ENCODE peak calls at places on chromosomes 11 and 22, in five cellular contexts. U is GF-D8, G is prostate gland, P is erythroblast, D is dorsolateral prefrontal cortex. Q is an unnamed sample.

GRCh38 chr11:113862430-113862829 is 12.9 kb downstream of the USP28 start:
- DNase-seq in U (no peak), P (no peak), D (no peak), G (no peak), Q (no peak)

GRCh38 chr11:69939551-69940245 is 120.5 kb upstream of the FGF3 start:
- DNase-seq in P (no peak), D (no peak), U (no peak), G (no peak), Q (peak; percentile 76)

GRCh38 chr22:25346859-25347751 is 127.7 kb downstream of the CRYBB2 start:
- DNase-seq in U (no peak), P (no peak), G (no peak), D (no peak), Q (no peak)

GRCh38 chr22:45470871-45471270 is 31.8 kb upstream of the FBLN1 start:
- DNase-seq in D (no peak), P (no peak), U (no peak), G (no peak), Q (no peak)

GRCh38 chr22:35074583-35074982 is 8.6 kb downstream of the ISX start:
- DNase-seq in G (no peak), D (no peak), P (no peak), U (no peak), Q (no peak)

GRCh38 chr11:65382036-65382803 is at the start of gene SLC25A45:
- DNase-seq in P (peak; percentile 92), U (peak; percentile 72), D (peak; percentile 78), G (peak; percentile 94), Q (peak; percentile 95)

GRCh38 chr11:46724088-46724487 is 5.1 kb downstream of the F2 start:
- DNase-seq in G (no peak), P (no peak), D (no peak), U (no peak), Q (no peak)

GRCh38 chr22:45351956-45352355 is 42.2 kb downstream of the FAM118A start:
- DNase-seq in G (no peak), D (no peak), P (no peak), U (no peak), Q (no peak)

GRCh38 chr22:27312567-27313507 is 488.7 kb downstream of the MN1 start:
- DNase-seq in U (no peak), G (no peak), P (no peak), D (no peak), Q (no peak)

GRCh38 chr11:122154227-122154626 is 38.2 kb upstream of the BLID start:
- DNase-seq in U (no peak), G (no peak), D (no peak), P (no peak), Q (no peak)

GRCh38 chr11:1283906-1284305 is 25.5 kb downstream of the TOLLIP start:
- DNase-seq in G (no peak), U (no peak), P (no peak), D (no peak), Q (peak; percentile 13)

GRCh38 chr11:35144103-35144741 is 5.3 kb downstream of the CD44 start:
- DNase-seq in G (peak; percentile 25), U (peak; percentile 11), D (no peak), P (no peak), Q (no peak)

GRCh38 chr11:117225553-117226170 is 6.2 kb downstream of the PCSK7 start:
- DNase-seq in G (no peak), D (no peak), P (no peak), U (no peak), Q (no peak)

GRCh38 chr11:118924591-118925585 is 838 bp downstream of the BCL9L start:
- DNase-seq in G (no peak), U (peak; percentile 49), D (no peak), P (peak; percentile 27), Q (peak; percentile 69)

GRCh38 chr22:38415046-38415445 is 40.0 kb downstream of the KCNJ4 start:
- DNase-seq in U (no peak), D (no peak), P (no peak), G (no peak), Q (no peak)

GRCh38 chr11:111220716-111221115 is 24.8 kb upstream of the POU2AF2 start:
- DNase-seq in P (no peak), D (no peak), G (no peak), U (no peak), Q (no peak)

GRCh38 chr11:32713496-32713895 is 81.0 kb downstream of the CCDC73 start:
- DNase-seq in G (no peak), U (no peak), P (no peak), D (no peak), Q (no peak)

GRCh38 chr11:26632691-26633159 is 60.7 kb upstream of the MUC15 start:
- DNase-seq in U (no peak), G (no peak), D (no peak), P (no peak), Q (no peak)

GRCh38 chr22:44448271-44448780 is 49.7 kb downstream of the RTL6 start:
- DNase-seq in P (no peak), U (no peak), D (no peak), G (peak; percentile 11), Q (peak; percentile 81)